ENCODE peak calls at places on chromosomes 3 and 15, in eight cellular contexts. G is heart right ventricle; Y is aorta; F is GM12878; L is CD4-positive, CD25-positive, alpha-beta regulatory T cell; J is HCT116; T is lower lobe of right lung; D is HepG2. C is an unnamed sample.

GRCh38 chr15:42091753-42092665 is 2.4 kb downstream of the PLA2G4D start:
- ATAC-seq in G (no peak), Y (no peak), F (peak; percentile 57), L (no peak), J (peak; percentile 74), T (no peak), D (peak; percentile 9), C (no peak)

GRCh38 chr3:149820183-149820582 is 7.2 kb downstream of the RNF13 start:
- ATAC-seq in G (no peak), Y (no peak), F (no peak), L (no peak), J (peak; percentile 90), T (no peak), D (no peak), C (no peak)

GRCh38 chr15:60511351-60512157 is 32.6 kb upstream of the ICE2 start:
- ATAC-seq in G (no peak), Y (no peak), F (no peak), L (no peak), J (no peak), T (no peak), D (no peak), C (no peak)

GRCh38 chr15:68469162-68470048 is 37.4 kb upstream of the ITGA11 start:
- ATAC-seq in G (no peak), Y (no peak), F (no peak), L (no peak), J (no peak), T (peak; percentile 73), D (no peak), C (no peak)

GRCh38 chr3:120566243-120566980 is 29.7 kb upstream of the NDUFB4 start:
- ATAC-seq in G (no peak), Y (no peak), F (peak; percentile 27), L (no peak), J (no peak), T (no peak), D (no peak), C (no peak)

GRCh38 chr3:29026301-29026700 is 254.6 kb upstream of the RBMS3 start:
- ATAC-seq in G (no peak), Y (no peak), F (peak; percentile 97), L (no peak), J (no peak), T (no peak), D (no peak), C (no peak)

GRCh38 chr15:50330921-50331320 is 24.1 kb downstream of the GABPB1 start:
- ATAC-seq in G (no peak), Y (no peak), F (peak; percentile 75), L (no peak), J (no peak), T (no peak), D (no peak), C (no peak)

GRCh38 chr3:136044980-136045745 is 79.6 kb downstream of the PPP2R3A start:
- ATAC-seq in G (peak; percentile 21), Y (peak; percentile 39), F (no peak), L (no peak), J (no peak), T (no peak), D (peak; percentile 23), C (no peak)

GRCh38 chr3:76065975-76066374 is 280.6 kb upstream of the ZNF717 start:
- ATAC-seq in G (no peak), Y (no peak), F (no peak), L (no peak), J (no peak), T (no peak), D (no peak), C (no peak)

GRCh38 chr15:47398594-47398993 is 318.7 kb upstream of the SEMA6D start:
- ATAC-seq in G (no peak), Y (no peak), F (no peak), L (no peak), J (no peak), T (no peak), D (no peak), C (no peak)

GRCh38 chr3:193499152-193499551 is 55.5 kb downstream of the ATP13A4 start:
- ATAC-seq in G (no peak), Y (no peak), F (no peak), L (no peak), J (no peak), T (peak; percentile 79), D (no peak), C (peak; percentile 74)

DNA sequence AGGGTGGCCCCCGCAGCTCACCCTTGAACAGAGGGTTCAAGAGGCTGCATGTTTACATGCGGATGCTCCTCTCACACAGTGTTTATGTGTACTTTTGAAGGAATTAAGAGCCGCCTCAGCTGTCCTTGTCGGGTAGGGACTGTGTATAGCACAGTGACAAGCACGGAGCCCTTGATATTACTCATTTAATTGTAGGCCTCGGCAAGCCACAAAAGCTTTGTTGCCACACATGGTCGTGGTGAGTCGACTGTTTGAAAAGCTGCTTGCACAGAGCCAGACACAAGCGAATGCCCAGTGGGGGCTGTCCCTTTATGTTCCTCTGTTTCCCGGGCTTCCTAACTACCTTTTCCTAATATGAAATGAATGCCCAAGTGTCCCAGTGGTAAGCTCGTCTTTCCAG is 4.5 kb downstream of the ESYT3 start:
- ATAC-seq in G (no peak), Y (no peak), F (no peak), L (no peak), J (no peak), T (no peak), D (no peak), C (no peak)
- H3K4me3 ChIP-seq in G (no peak overlapping the region), Y (no peak overlapping the region), F (no peak overlapping the region), L (no peak overlapping the region), J (no peak overlapping the region), T (no peak overlapping the region), D (no peak overlapping the region), C (no peak overlapping the region)

GRCh38 chr3:11226042-11226370 is 46.2 kb upstream of the ATG7 start:
- ATAC-seq in G (no peak), Y (no peak), F (no peak), L (no peak), J (peak; percentile 78), T (no peak), D (no peak), C (no peak)

GRCh38 chr3:11221818-11222217 is 50.4 kb upstream of the ATG7 start:
- ATAC-seq in G (no peak), Y (no peak), F (no peak), L (no peak), J (no peak), T (no peak), D (no peak), C (no peak)

GRCh38 chr3:11228041-11228440 is 44.2 kb upstream of the ATG7 start:
- ATAC-seq in G (no peak), Y (no peak), F (no peak), L (no peak), J (no peak), T (no peak), D (no peak), C (peak; percentile 16)

GRCh38 chr3:11224010-11224409 is 48.2 kb upstream of the ATG7 start:
- ATAC-seq in G (no peak), Y (no peak), F (no peak), L (no peak), J (no peak), T (no peak), D (no peak), C (no peak)

GRCh38 chr3:11224870-11225251 is 47.3 kb upstream of the ATG7 start:
- ATAC-seq in G (no peak), Y (no peak), F (no peak), L (no peak), J (no peak), T (no peak), D (no peak), C (no peak)
- H3K4me3 ChIP-seq in G (no peak overlapping the region), Y (no peak overlapping the region), F (no peak overlapping the region), L (no peak overlapping the region), J (peak overlapping the region; percentile 69), T (peak overlapping the region; percentile 47), D (no peak overlapping the region), C (no peak overlapping the region)

DNA sequence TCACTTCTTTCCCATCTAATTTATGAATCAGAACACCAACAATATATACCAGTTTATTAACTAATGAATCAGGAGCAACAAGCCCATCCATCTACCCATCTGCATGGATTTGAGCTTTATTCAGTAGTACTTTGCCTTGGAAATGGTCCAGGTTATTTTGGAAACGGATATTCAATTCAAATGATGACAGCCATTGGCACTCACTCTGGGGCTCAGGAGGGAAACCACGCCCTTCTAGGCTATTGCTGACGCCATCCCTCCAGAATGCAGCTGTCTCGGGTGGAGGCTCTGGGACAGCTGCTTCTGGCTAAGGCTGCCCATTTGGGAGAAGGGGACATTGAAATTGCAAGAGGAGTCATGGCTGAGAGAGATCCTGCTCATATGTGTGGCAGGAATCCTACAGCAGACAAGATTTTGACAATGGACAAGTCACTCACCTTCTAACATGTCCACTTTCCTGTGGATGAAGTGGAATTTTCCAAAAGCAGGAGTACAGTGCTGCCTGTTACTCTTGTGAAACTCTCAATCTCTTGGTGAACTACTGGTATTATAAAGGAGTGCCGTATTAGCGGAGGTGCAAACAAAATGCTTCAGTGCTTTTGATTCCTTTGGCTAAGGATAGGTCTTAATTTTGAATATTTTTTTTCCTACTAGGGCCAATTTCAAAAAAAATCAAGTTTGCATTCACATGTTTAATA is 29.3 kb upstream of the TRAK1 start:
- ATAC-seq in G (peak; percentile 88), Y (peak; percentile 88), F (no peak), L (no peak), J (peak; percentile 85), T (peak; percentile 90), D (peak; percentile 46), C (peak; percentile 96)
- H3K4me3 ChIP-seq in G (no peak overlapping the region), Y (no peak overlapping the region), F (no peak overlapping the region), L (no peak overlapping the region), J (no peak overlapping the region), T (no peak overlapping the region), D (no peak overlapping the region), C (no peak overlapping the region)

DNA sequence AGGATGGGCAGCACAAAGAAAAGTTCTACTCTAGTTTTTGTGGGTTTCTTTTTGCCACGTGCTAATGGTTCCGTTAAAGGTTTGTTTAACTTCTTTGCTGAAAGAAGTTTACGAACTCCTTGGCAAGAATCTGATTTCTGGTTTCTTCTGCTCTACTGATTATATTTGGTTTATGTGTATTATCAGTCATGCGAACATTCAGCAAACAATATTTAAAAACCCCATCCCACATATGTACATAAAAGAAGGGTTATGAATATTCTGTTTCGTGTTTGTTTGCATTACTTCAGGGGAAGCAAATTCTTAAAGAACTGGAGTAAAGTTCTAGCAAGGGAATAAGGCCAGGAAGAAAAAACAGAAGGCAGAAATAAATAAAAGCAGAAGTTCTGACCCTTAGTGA is 9.8 kb downstream of the LARS2 start:
- ATAC-seq in G (no peak), Y (no peak), F (no peak), L (no peak), J (no peak), T (no peak), D (no peak), C (no peak)
- H3K4me3 ChIP-seq in G (no peak overlapping the region), Y (no peak overlapping the region), F (no peak overlapping the region), L (no peak overlapping the region), J (no peak overlapping the region), T (no peak overlapping the region), D (no peak overlapping the region), C (no peak overlapping the region)

C was measured in gastroesophageal sphincter.